ENCODE peak calls at places on chromosomes 5 and 9, in seven cellular contexts. J is prostate gland, L is GM23338, B is transverse colon, F is stomach, S is HCT116, Z is spleen. N is an unnamed sample.

GRCh38 chr5:53288511-53288910 is 179.0 kb upstream of the MOCS2 start:
- DNase-seq in J (no peak), L (no peak), B (no peak), F (no peak), S (no peak), Z (no peak), N (no peak)

GRCh38 chr5:120463991-120464626 is at the start of gene PRR16:
- DNase-seq in J (peak; percentile 42), L (peak; percentile 82), B (peak; percentile 13), F (peak; percentile 28), S (no peak), Z (peak; percentile 85), N (peak; percentile 62)

GRCh38 chr5:181173027-181173419 is 25.6 kb downstream of the OR2V2 start:
- DNase-seq in J (no peak), L (no peak), B (no peak), F (no peak), S (no peak), Z (no peak), N (no peak)

GRCh38 chr9:30299126-30299780 is 2085.2 kb upstream of the ACO1 start:
- DNase-seq in J (no peak), L (no peak), B (no peak), F (no peak), S (no peak), Z (peak; percentile 69), N (no peak)

GRCh38 chr9:14341437-14342133 is 27.6 kb upstream of the NFIB start:
- DNase-seq in J (no peak), L (no peak), B (no peak), F (no peak), S (no peak), Z (no peak), N (peak; percentile 74)

GRCh38 chr9:124696101-124696500 is 75.0 kb downstream of the NR6A1 start:
- DNase-seq in J (no peak), L (peak; percentile 22), B (no peak), F (no peak), S (no peak), Z (no peak), N (peak; percentile 24)

GRCh38 chr5:76716456-76717157 is 681 bp downstream of the F2R start:
- DNase-seq in J (no peak), L (peak; percentile 64), B (no peak), F (no peak), S (no peak), Z (peak; percentile 80), N (peak; percentile 63)

GRCh38 chr5:76808142-76808691 is 10.6 kb upstream of the F2RL1 start:
- DNase-seq in J (no peak), L (peak; percentile 98), B (no peak), F (no peak), S (no peak), Z (peak; percentile 30), N (no peak)

GRCh38 chr9:116232425-116233159 is 79.0 kb downstream of the PAPPA start:
- DNase-seq in J (no peak), L (no peak), B (no peak), F (no peak), S (no peak), Z (no peak), N (no peak)

GRCh38 chr5:72130342-72130741 is 23.1 kb downstream of the MAP1B start:
- DNase-seq in J (no peak), L (no peak), B (no peak), F (no peak), S (no peak), Z (no peak), N (no peak)

GRCh38 chr5:126446498-126447224 is 23.5 kb downstream of the GRAMD2B start:
- DNase-seq in J (no peak), L (no peak), B (peak; percentile 61), F (no peak), S (peak; percentile 71), Z (no peak), N (no peak)

GRCh38 chr9:131473198-131473885 is 29.4 kb upstream of the POMT1 start:
- DNase-seq in J (no peak), L (no peak), B (no peak), F (no peak), S (no peak), Z (peak; percentile 37), N (no peak)

GRCh38 chr5:142783601-142784291 is 13.6 kb downstream of the ARHGAP26 start:
- DNase-seq in J (no peak), L (no peak), B (no peak), F (no peak), S (no peak), Z (no peak), N (no peak)

GRCh38 chr5:68548959-68549676 is 333.6 kb downstream of the PIK3R1 start:
- DNase-seq in J (no peak), L (no peak), B (no peak), F (no peak), S (no peak), Z (no peak), N (no peak)

GRCh38 chr5:126994485-126994884 is 35.9 kb downstream of the MARCHF3 start:
- DNase-seq in J (no peak), L (no peak), B (no peak), F (no peak), S (no peak), Z (no peak), N (no peak)

GRCh38 chr5:1005904-1006655 is 2.5 kb upstream of the NKD2 start:
- DNase-seq in J (no peak), L (no peak), B (peak; percentile 5), F (no peak), S (no peak), Z (peak; percentile 69), N (no peak)

GRCh38 chr5:4990017-4990416 is 150.1 kb upstream of the ADAMTS16 start:
- DNase-seq in J (no peak), L (no peak), B (no peak), F (no peak), S (no peak), Z (no peak), N (no peak)

GRCh38 chr9:123507992-123508391 is 152.0 kb downstream of the CRB2 start:
- DNase-seq in J (no peak), L (no peak), B (no peak), F (no peak), S (no peak), Z (no peak), N (no peak)

GRCh38 chr9:70408393-70409040 is 5.9 kb downstream of the KLF9 start:
- DNase-seq in J (no peak), L (peak; percentile 66), B (no peak), F (no peak), S (no peak), Z (no peak), N (no peak)

GRCh38 chr9:70411141-70411929 is 3.1 kb downstream of the KLF9 start:
- DNase-seq in J (peak; percentile 61), L (no peak), B (peak; percentile 64), F (peak; percentile 63), S (no peak), Z (peak; percentile 79), N (peak; percentile 77)

GRCh38 chr9:70409800-70410199 is 4.7 kb downstream of the KLF9 start:
- DNase-seq in J (no peak), L (no peak), B (no peak), F (no peak), S (no peak), Z (no peak), N (no peak)

GRCh38 chr9:70410368-70410767 is 4.1 kb downstream of the KLF9 start:
- DNase-seq in J (no peak), L (no peak), B (no peak), F (no peak), S (no peak), Z (no peak), N (peak; percentile 53)

GRCh38 chr9:70409280-70409679 is 5.2 kb downstream of the KLF9 start:
- DNase-seq in J (no peak), L (no peak), B (no peak), F (no peak), S (no peak), Z (no peak), N (no peak)
- H3K4me3 ChIP-seq in J (no peak overlapping the region), L (no peak overlapping the region), B (peak overlapping the region; percentile 2), F (peak overlapping the region; percentile 65), S (no peak overlapping the region), Z (peak overlapping the region; percentile 77), N (no peak overlapping the region)

DNA sequence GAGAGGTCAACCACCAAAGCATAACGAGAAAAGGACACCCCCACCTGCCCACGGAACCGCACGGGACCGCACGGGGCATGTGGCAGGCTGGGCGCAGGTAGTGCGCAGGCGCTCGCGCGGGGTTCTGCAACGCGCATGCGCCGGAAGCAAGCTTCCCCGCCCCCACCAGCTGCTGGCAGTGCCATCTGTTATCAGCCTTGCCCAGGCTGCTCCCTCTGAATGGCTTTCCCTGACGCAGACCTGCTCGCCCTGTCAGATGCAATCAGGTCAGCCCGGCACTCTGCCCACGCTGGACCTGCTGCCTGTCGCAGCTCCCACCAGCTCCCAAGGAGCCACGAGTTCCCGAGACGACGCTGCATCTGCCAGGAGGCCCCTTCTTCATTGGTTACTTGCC is 22.8 kb downstream of the PTCH1 start:
- DNase-seq in J (no peak), L (no peak), B (peak; percentile 43), F (no peak), S (no peak), Z (peak; percentile 84), N (no peak)
- TF ChIP-seq POLR2AphosphoS5 in J (no peak), L (no peak), B (no peak), F (no peak), S (no peak), Z (no peak), N (no peak)

GRCh38 chr5:151214614-151215545 is 9.0 kb downstream of the CCDC69 start:
- DNase-seq in J (no peak), L (no peak), B (peak; percentile 50), F (no peak), S (no peak), Z (peak; percentile 94), N (no peak)
- H3K4me3 ChIP-seq in J (no peak overlapping the region), L (no peak overlapping the region), B (no peak overlapping the region), F (no peak overlapping the region), S (no peak overlapping the region), Z (peak overlapping the region; percentile 63), N (no peak overlapping the region)

GRCh38 chr5:153781325-153781724 is 257.4 kb downstream of the FAM114A2 start:
- DNase-seq in J (no peak), L (peak; percentile 6), B (no peak), F (no peak), S (no peak), Z (no peak), N (no peak)
- TF ChIP-seq POLR2AphosphoS5 in J (no peak), L (no peak), B (no peak), F (no peak), S (no peak), Z (no peak), N (no peak)

DNA sequence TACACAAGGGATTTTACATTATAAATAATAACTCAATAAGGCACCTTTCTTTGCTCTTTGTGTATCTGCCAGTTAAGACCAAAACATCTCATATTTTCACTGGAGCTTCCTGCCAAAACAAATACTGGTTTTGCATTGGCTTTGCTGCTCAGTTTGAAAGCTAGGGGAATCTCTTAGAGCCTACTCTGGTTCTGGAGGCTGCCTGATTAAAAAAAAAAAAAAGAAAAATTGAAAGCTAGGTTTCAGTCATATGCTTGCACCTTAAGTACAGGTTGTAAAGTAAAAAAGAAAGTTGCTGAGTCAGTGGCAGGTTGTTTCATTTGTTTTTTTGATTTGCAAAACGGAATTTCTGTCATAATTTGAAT is 2.3 kb downstream of the DENND4C start:
- DNase-seq in J (no peak), L (no peak), B (no peak), F (no peak), S (no peak), Z (no peak), N (peak; percentile 55)
- H3K4me3 ChIP-seq in J (peak overlapping the region; percentile 99), L (peak overlapping the region; percentile 91), B (no peak overlapping the region), F (peak overlapping the region; percentile 87), S (no peak overlapping the region), Z (peak overlapping the region; percentile 97), N (no peak overlapping the region)